ENCODE peak calls at places on chromosomes 3 and 15, in six cellular contexts. L is OCI-M1; F is activated CD8-positive, alpha-beta T cell treated with anti-CD3 and anti-CD28 coated beads for 36 hours; U is anterior cingulate cortex; J is stimulated activated CD8-positive, alpha-beta memory T cell treated with anti-CD3 and anti-CD28 coated beads, Interleukin-15, amount 100 ng/mL, for 1 hour; S is astrocyte of the spinal cord. E is an unnamed sample.

GRCh38 chr15:44159492-44159891 is 35.6 kb downstream of the FRMD5 start:
- DNase-seq in L (no peak), F (no peak), U (no peak), J (no peak), S (no peak), E (no peak)

GRCh38 chr3:9669720-9670432 is 20.6 kb downstream of the MTMR14 start:
- DNase-seq in L (no peak), F (no peak), U (no peak), J (no peak), S (no peak), E (no peak)

GRCh38 chr3:4466783-4467521 is at the start of gene SUMF1:
- DNase-seq in L (peak; percentile 94), F (peak; percentile 88), U (peak; percentile 74), J (peak; percentile 45), S (peak; percentile 77), E (peak; percentile 82)

GRCh38 chr15:79307251-79307650 is 3.7 kb upstream of the TMED3 start:
- DNase-seq in L (no peak), F (peak; percentile 14), U (no peak), J (no peak), S (no peak), E (no peak)

GRCh38 chr15:82805994-82806406 is at the start of gene FSD2:
- DNase-seq in L (peak; percentile 62), F (no peak), U (no peak), J (no peak), S (no peak), E (no peak)

GRCh38 chr3:174243194-174243593 is 615.9 kb upstream of the NAALADL2 start:
- DNase-seq in L (no peak), F (no peak), U (no peak), J (no peak), S (peak; percentile 45), E (no peak)

GRCh38 chr3:178304758-178305157 is 231.5 kb upstream of the KCNMB2 start:
- DNase-seq in L (no peak), F (no peak), U (no peak), J (no peak), S (peak; percentile 80), E (no peak)

GRCh38 chr15:50067254-50067653 is 51.8 kb downstream of the ATP8B4 start:
- DNase-seq in L (peak; percentile 7), F (no peak), U (no peak), J (no peak), S (no peak), E (no peak)

GRCh38 chr3:175956964-175957363 is 1097.8 kb downstream of the NAALADL2 start:
- DNase-seq in L (peak; percentile 45), F (no peak), U (no peak), J (no peak), S (no peak), E (no peak)

GRCh38 chr3:141643391-141643790 is 94.7 kb upstream of the RNF7 start:
- DNase-seq in L (no peak), F (no peak), U (no peak), J (no peak), S (peak; percentile 87), E (no peak)

GRCh38 chr3:146469206-146470017 is at the start of gene PLSCR2:
- DNase-seq in L (no peak), F (peak; percentile 76), U (no peak), J (peak; percentile 30), S (no peak), E (peak; percentile 21)

GRCh38 chr3:153768559-153769469 is 352.4 kb upstream of the ARHGEF26 start:
- DNase-seq in L (peak; percentile 65), F (peak; percentile 56), U (no peak), J (no peak), S (peak; percentile 62), E (peak; percentile 23)

GRCh38 chr3:152738656-152739055 is 96.3 kb upstream of the P2RY1 start:
- DNase-seq in L (peak; percentile 71), F (no peak), U (no peak), J (no peak), S (peak; percentile 39), E (no peak)

GRCh38 chr3:107881517-107881916 is 209.3 kb downstream of the CD47 start:
- DNase-seq in L (no peak), F (no peak), U (no peak), J (no peak), S (no peak), E (no peak)

GRCh38 chr3:44079916-44080315 is 161.8 kb upstream of the TOPAZ1 start:
- DNase-seq in L (no peak), F (no peak), U (no peak), J (no peak), S (no peak), E (no peak)

GRCh38 chr3:141960731-141961130 is 84.3 kb downstream of the ATP1B3 start:
- DNase-seq in L (no peak), F (no peak), U (no peak), J (no peak), S (peak; percentile 24), E (no peak)

GRCh38 chr3:61438253-61439115 is 122.9 kb upstream of the PTPRG start:
- DNase-seq in L (no peak), F (no peak), U (no peak), J (no peak), S (no peak), E (no peak)

GRCh38 chr3:118636841-118637240 is 397.8 kb downstream of the IGSF11 start:
- DNase-seq in L (peak; percentile 48), F (no peak), U (no peak), J (no peak), S (no peak), E (no peak)

GRCh38 chr3:141311170-141311495 is 57.2 kb upstream of the ZBTB38 start:
- DNase-seq in L (no peak), F (no peak), U (no peak), J (no peak), S (no peak), E (no peak)

GRCh38 chr3:4976109-4976508 is 3.1 kb upstream of the BHLHE40 start:
- DNase-seq in L (peak; percentile 95), F (peak; percentile 83), U (no peak), J (no peak), S (peak; percentile 52), E (peak; percentile 68)

GRCh38 chr3:142931222-142931621 is 32.3 kb downstream of the PAQR9 start:
- DNase-seq in L (no peak), F (peak; percentile 48), U (no peak), J (no peak), S (no peak), E (no peak)

GRCh38 chr3:71389911-71390573 is 193.5 kb downstream of the FOXP1 start:
- DNase-seq in L (no peak), F (peak; percentile 48), U (no peak), J (no peak), S (peak; percentile 91), E (peak; percentile 29)

E was measured in head of caudate nucleus.